ENCODE peak calls at places on chromosomes 5 and 9, in seven cellular contexts. I is lung; F is CD8-positive, alpha-beta memory T cell; R is SK-N-SH; U is neuronal stem cell; W is thyroid gland; T is aorta. Q is an unnamed sample.

GRCh38 chr9:109117856-109118801 is 1.6 kb downstream of the TMEM245 start:
- DNase-seq in U (no peak), W (peak), R (peak), F (no peak), I (no peak), T (no peak), Q (no peak)

GRCh38 chr9:13665418-13666066 is 386.1 kb upstream of the MPDZ start:
- DNase-seq in I (no peak), T (no peak), F (no peak), U (no peak), W (no peak), R (no peak), Q (no peak)

GRCh38 chr5:147617191-147617606 is 107.3 kb upstream of the DPYSL3 start:
- DNase-seq in U (no peak), W (no peak), I (no peak), R (no peak), F (no peak), T (no peak), Q (no peak)

GRCh38 chr9:33443047-33443446 is 4.3 kb downstream of the AQP3 start:
- DNase-seq in F (no peak), T (no peak), W (no peak), R (no peak), U (no peak), I (no peak), Q (no peak)

GRCh38 chr5:95818181-95819147 is 4.1 kb downstream of the GLRX start:
- DNase-seq in R (no peak), W (no peak), U (no peak), F (no peak), T (no peak), I (peak), Q (no peak)

GRCh38 chr9:129626079-129626943 is at the start of gene NTMT1:
- DNase-seq in T (peak), U (peak), R (peak), I (peak), F (peak), W (peak), Q (peak)

GRCh38 chr5:90909945-90910344 is 351.3 kb downstream of the ADGRV1 start:
- DNase-seq in U (no peak), T (no peak), W (peak), F (no peak), R (no peak), I (no peak), Q (no peak)

GRCh38 chr5:96258692-96259091 is 174.4 kb downstream of the PCSK1 start:
- DNase-seq in W (no peak), R (no peak), F (no peak), U (no peak), T (no peak), I (no peak), Q (no peak)

GRCh38 chr9:27151693-27152397 is 42.8 kb downstream of the TEK start:
- DNase-seq in F (no peak), U (no peak), W (peak), R (no peak), I (no peak), T (no peak), Q (no peak)

GRCh38 chr9:27154923-27155322 is 45.9 kb downstream of the TEK start:
- DNase-seq in T (no peak), R (no peak), U (no peak), I (peak), W (peak), F (no peak), Q (no peak)

GRCh38 chr9:27145143-27145542 is 36.1 kb downstream of the TEK start:
- DNase-seq in W (no peak), U (no peak), T (no peak), I (no peak), F (no peak), R (no peak), Q (no peak)

GRCh38 chr9:27152398-27152715 is 43.3 kb downstream of the TEK start:
- DNase-seq in T (no peak), I (no peak), F (no peak), W (no peak), U (no peak), R (no peak), Q (no peak)

DNA sequence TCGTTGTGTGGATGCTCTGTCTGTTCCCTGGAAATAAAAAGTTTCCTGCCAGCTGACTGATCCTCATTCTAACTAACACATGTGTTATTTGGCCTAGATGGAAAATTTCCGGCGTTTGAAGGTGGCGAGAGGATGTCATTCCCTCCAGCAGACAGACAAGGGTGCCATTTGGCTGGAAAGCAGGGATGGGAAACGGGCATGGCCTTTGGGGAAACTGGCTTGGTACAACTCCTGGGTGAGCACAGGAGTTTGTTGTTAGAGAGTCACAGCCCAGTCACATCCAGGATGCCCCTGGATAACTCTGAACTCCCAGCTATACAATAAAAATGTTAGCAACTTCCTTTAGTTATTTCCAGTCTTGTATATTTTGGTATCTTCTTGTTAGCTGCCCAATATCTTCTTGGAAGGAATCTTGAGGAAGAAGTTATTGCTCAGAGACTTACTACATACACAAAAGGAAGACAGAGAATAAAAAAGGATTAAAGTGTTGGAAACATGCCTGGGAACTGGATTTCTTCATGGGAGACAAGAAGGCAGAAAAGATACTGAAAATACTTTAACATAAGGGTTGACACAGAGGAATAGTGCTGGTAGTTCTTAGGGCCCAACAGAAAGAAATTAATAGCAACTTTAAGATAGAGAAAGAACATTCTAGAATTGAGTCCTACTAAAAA is 41.9 kb downstream of the TEK start:
- DNase-seq in F (no peak), R (no peak), I (no peak), W (no peak), T (no peak), U (no peak), Q (no peak)
- H3K27ac ChIP-seq in F (no peak), R (no peak), I (no peak), W (peak), T (no peak), U (no peak), Q (no peak)

DNA sequence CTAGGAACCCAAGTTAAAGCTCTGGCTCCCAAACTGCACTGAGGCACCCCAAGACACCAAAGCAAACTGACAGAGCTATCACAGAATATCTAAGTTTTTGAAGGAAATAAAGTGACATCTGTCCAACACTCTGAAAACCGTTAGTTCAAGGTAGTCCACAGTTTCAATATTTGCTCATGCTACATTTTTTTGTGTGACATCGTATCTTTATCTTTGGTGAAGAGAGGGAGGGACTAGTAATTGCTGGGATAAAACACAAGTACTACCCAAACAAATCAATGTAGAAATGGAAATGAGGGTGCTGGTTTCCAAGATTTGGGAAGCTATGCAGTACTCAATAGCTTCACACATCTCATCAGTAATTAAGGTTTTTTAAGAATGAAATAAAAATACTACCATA is 20.6 kb downstream of the LIFR start:
- DNase-seq in R (no peak), T (no peak), F (no peak), U (no peak), W (no peak), I (no peak), Q (no peak)
- H3K27ac ChIP-seq in R (no peak), T (no peak), F (no peak), U (no peak), W (peak), I (no peak), Q (no peak)

DNA sequence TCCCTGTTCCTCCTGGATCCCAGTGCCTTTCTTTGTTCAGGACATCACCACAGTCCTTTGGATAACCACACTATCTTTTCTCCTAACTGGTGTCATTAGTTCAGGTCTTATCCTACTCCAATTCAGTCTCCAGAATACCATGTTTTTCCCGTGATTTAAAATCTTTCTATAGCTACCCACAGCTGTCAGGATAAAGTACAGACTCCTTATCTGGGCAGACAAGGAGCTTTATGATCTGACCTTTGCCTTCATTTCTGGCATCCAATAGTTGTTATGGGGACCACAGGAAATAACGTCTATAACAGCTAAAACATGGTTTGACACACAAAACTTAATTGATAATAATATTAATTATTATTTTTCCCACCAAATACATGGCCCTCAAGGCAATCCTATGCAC is 125.6 kb downstream of the ARL15 start:
- DNase-seq in F (no peak), U (no peak), W (no peak), T (no peak), I (no peak), R (no peak), Q (no peak)
- H3K27ac ChIP-seq in F (no peak), U (no peak), W (no peak), T (no peak), I (no peak), R (no peak), Q (no peak)

GRCh38 chr9:34546102-34546833 is 23.5 kb upstream of the ENHO start:
- DNase-seq in T (no peak), R (peak), W (no peak), F (no peak), I (no peak), U (no peak), Q (no peak)
- H3K27ac ChIP-seq in T (no peak), R (no peak), W (no peak), F (no peak), I (no peak), U (no peak), Q (no peak)

GRCh38 chr5:160083501-160083900 is 35.7 kb downstream of the PWWP2A start:
- DNase-seq in T (no peak), U (no peak), F (no peak), R (no peak), I (no peak), W (no peak), Q (no peak)
- H3K27ac ChIP-seq in T (peak), U (no peak), F (no peak), R (peak), I (no peak), W (no peak), Q (no peak)

DNA sequence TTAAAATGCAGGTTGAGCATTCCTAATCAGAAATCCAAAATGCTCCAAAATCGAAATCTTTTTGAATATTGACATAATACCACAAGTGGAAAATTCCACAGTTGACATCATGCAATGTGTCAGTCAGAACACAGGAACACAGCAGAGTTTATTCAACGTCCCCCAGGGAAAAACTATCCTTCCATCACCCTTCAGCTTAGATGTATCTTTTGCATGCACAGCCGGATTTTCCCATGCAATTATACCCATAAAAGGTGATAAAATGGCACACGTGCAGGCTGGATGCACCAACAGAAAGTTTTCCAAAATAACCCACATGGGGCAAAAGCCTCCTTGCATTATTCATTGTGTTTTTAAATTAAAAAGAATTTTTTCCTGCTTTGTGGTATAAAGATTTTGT is 71.2 kb downstream of the RAB24 start:
- DNase-seq in R (no peak), U (no peak), W (no peak), I (no peak), T (no peak), F (no peak), Q (no peak)
- H3K27ac ChIP-seq in R (no peak), U (no peak), W (no peak), I (no peak), T (no peak), F (no peak), Q (no peak)

GRCh38 chr5:76836181-76836580 is 13.6 kb upstream of the S100Z start:
- DNase-seq in R (no peak), I (no peak), T (no peak), W (no peak), F (no peak), U (no peak), Q (no peak)
- H3K27ac ChIP-seq in R (no peak), I (no peak), T (no peak), W (no peak), F (no peak), U (no peak), Q (no peak)

DNA sequence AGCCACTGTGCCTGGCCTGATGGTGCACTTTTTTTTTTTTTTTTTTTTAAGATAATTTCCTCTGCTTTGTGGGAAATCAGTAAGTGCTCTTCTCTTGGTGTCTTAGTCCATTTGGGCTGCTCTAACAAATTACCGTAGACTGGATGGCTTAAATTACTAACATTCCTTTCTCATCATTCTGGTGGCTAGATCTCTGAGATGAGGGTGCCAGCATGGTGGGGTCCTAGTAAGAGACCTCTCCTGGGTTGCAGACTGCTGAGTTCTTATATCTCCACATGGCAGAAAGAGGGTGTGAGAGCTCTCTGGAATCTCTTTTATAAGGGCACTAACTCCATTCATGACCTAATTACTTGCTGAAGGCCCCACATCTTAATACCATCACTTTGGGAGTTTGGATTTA is 133.9 kb upstream of the ANKRD55 start:
- DNase-seq in W (no peak), U (no peak), I (no peak), T (no peak), R (no peak), F (no peak), Q (no peak)
- H3K27ac ChIP-seq in W (no peak), U (no peak), I (no peak), T (no peak), R (no peak), F (no peak), Q (no peak)

GRCh38 chr5:174922955-174923354 is 198.6 kb downstream of the MSX2 start:
- DNase-seq in W (no peak), U (no peak), R (no peak), I (no peak), T (no peak), F (no peak), Q (no peak)

GRCh38 chr5:174917976-174918554 is 193.7 kb downstream of the MSX2 start:
- DNase-seq in F (no peak), U (no peak), I (no peak), T (no peak), R (no peak), W (no peak), Q (no peak)

GRCh38 chr5:174919351-174919750 is 195.0 kb downstream of the MSX2 start:
- DNase-seq in W (no peak), I (no peak), T (no peak), U (no peak), F (no peak), R (no peak), Q (no peak)

GRCh38 chr5:174918655-174919054 is 194.3 kb downstream of the MSX2 start:
- DNase-seq in T (no peak), W (no peak), U (no peak), F (no peak), I (no peak), R (no peak), Q (no peak)

DNA sequence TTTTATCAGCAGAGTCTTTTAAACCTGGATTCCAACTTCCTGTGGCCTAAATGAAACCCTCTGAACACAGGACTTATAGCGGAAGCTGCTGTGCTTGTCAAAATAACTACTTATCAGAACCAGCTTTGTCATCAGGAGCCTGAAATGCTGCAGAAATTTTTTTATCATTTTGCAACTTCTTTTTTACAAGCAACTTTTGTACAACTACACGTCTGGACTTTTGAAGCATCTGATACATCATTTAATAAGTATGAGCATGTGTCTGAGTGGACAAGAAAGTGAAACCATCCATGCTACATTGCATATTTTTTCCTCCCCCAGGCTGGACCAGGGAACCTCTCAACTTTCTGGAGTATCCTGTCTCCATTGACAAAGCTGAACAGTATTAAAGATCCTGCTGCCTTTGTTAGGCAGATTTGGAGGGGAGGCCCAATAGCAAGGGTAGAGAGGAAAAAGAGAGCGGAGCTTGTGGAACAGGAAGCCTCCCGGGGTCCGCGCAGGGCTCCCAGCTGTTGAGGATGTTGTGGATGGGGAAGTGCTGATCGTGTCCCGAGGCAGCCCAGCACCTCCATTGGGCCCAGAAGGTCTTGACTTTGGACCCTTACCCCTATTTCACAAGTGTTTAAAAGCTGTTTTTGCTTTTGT is 196.6 kb downstream of the MSX2 start:
- DNase-seq in F (no peak), R (no peak), I (no peak), W (no peak), T (no peak), U (no peak), Q (no peak)
- H3K27ac ChIP-seq in F (no peak), R (no peak), I (no peak), W (no peak), T (no peak), U (no peak), Q (no peak)

Q was measured in substantia nigra.